ENCODE peak calls at places on chromosomes 11 and 22, in four cellular contexts. O, C, Q and U are unnamed samples.

GRCh38 chr11:46722566-46723358 is 3.7 kb downstream of the F2 start:
- DNase-seq in O (no peak), C (no peak), Q (no peak), U (no peak)

GRCh38 chr11:134531331-134532135 is 119.5 kb upstream of the B3GAT1 start:
- DNase-seq in O (no peak), C (no peak), Q (no peak), U (peak)

GRCh38 chr11:58641326-58641725 is 18.9 kb downstream of the CNTF start:
- DNase-seq in O (no peak), C (no peak), Q (no peak), U (no peak)

GRCh38 chr11:64034411-64034811 is 1.3 kb upstream of the FLRT1 start:
- DNase-seq in O (no peak), C (no peak), Q (no peak), U (no peak)

GRCh38 chr11:125494033-125494364 is 2.1 kb downstream of the FEZ1 start:
- DNase-seq in O (no peak), C (no peak), Q (no peak), U (no peak)

GRCh38 chr11:6057452-6057851 is 26.9 kb upstream of the OR56A1 start:
- DNase-seq in O (no peak), C (no peak), Q (no peak), U (no peak)

GRCh38 chr11:128790200-128790599 is 76.9 kb downstream of the KCNJ1 start:
- DNase-seq in O (no peak), C (peak), Q (no peak), U (no peak)

GRCh38 chr11:116610190-116610589 is 162.6 kb downstream of the BUD13 start:
- DNase-seq in O (no peak), C (no peak), Q (no peak), U (no peak)

GRCh38 chr22:30626413-30626812 is 9.2 kb upstream of the SLC35E4 start:
- DNase-seq in O (no peak), C (no peak), Q (no peak), U (no peak)

GRCh38 chr11:15232496-15232895 is 117.8 kb downstream of the INSC start:
- DNase-seq in O (no peak), C (no peak), Q (no peak), U (no peak)

GRCh38 chr22:46350646-46351045 is 15.1 kb downstream of the TRMU start:
- DNase-seq in O (no peak), C (no peak), Q (no peak), U (no peak)
- TF ChIP-seq EP300 in O (no peak), C (no peak), Q (no peak), U (no peak)

DNA sequence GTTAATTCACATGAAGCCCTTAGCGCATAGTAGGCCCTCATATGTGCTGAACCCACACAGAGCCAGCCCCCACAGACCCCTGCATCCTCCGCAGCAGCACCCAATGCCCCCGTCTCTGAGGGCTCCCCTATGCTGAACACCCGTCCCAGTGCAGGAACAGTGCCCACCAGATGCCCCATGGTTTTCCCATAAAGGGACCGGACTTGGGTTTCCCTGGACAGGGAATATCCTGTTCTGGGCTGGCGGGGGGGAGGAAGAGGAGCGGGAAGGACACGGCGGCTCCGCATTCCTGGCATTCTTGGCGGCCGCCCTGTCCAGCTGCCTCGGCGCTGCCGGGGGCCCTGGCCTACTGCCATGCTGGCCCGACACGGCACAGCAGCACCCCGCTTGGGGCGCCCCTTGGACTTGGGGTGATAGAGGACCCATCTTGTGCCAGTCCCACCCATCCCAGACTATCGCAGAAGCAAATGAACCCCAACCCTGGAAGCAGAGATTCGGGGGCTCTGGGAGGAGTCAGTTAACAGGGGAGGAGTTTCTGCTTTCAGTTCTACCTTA is 23.7 kb upstream of the CBX7 start:
- DNase-seq in O (peak), C (peak), Q (no peak), U (peak)
- TF ChIP-seq POLR2A in O (no peak), C (no peak), Q (no peak), U (no peak)

GRCh38 chr11:68127791-68128681 is 6.8 kb upstream of the CHKA start:
- DNase-seq in O (peak), C (no peak), Q (no peak), U (peak)
- TF ChIP-seq EP300 in O (no peak), C (no peak), Q (no peak), U (no peak)

DNA sequence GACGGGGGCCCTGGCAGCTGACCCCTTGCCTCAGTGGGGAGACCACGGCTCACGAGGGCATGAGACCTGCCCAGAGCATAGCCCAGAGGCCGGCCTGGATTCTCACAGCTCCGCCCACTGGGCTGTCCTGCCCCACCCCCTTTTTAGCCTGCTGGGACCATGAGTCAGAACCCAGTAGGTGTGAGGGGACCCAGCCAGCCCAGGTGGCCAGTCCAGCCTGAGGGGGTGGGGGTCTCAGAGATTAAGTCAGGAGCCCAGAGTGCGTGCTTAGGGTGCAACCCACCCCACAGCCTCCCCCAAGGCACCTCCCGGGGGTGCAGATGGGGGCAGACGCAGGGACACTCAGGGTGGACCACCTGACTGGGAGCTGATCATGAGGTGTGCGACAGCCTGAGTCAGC is 40.1 kb upstream of the PPARA start:
- DNase-seq in O (no peak), C (no peak), Q (no peak), U (peak)
- TF ChIP-seq POLR2A in O (no peak), C (no peak), Q (no peak), U (no peak)

GRCh38 chr11:120195601-120196289 is 15.1 kb upstream of the OAF start:
- DNase-seq in O (no peak), C (no peak), Q (no peak), U (no peak)
- TF ChIP-seq EP300 in O (no peak), C (no peak), Q (no peak), U (no peak)

GRCh38 chr11:123616505-123617198 is 37.8 kb downstream of the SCN3B start:
- DNase-seq in O (peak), C (no peak), Q (no peak), U (peak)
- TF ChIP-seq POLR2A in O (no peak), C (no peak), Q (no peak), U (no peak)

GRCh38 chr11:68839953-68840641 is 1.6 kb downstream of the CPT1A start:
- DNase-seq in O (peak), C (no peak), Q (no peak), U (no peak)
- TF ChIP-seq EP300 in O (no peak), C (no peak), Q (no peak), U (no peak)

GRCh38 chr11:31822604-31823371 is 11.7 kb upstream of the PAX6 start:
- DNase-seq in O (no peak), C (no peak), Q (no peak), U (no peak)
- TF ChIP-seq POLR2A in O (no peak), C (no peak), Q (no peak), U (no peak)

DNA sequence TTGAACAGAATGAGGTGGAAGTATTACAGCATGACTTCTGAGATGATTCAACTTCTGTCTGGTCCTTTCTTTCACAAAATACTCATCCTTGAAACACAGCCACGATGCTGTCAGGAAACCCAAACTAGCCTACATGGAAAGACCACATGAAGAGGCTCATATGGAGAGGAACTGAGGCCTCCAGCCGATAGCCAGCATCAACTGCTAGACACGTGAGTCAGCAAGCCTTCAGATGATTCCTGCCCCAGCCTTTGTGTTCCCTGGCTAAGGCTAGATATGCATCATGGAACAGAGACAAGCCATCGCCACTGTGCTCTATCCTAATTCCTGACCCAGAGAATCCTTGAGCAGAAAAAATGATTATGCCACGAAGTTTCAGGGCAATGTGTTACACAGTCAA is 75.5 kb downstream of the ENTHD1 start:
- DNase-seq in O (no peak), C (no peak), Q (no peak), U (no peak)
- TF ChIP-seq EP300 in O (no peak), C (no peak), Q (no peak), U (no peak)

GRCh38 chr22:37692627-37693285 is 4.1 kb upstream of the TRIOBP start:
- DNase-seq in O (no peak), C (no peak), Q (no peak), U (no peak)
- TF ChIP-seq POLR2A in O (no peak), C (no peak), Q (no peak), U (no peak)